ENCODE peak calls at places on chromosomes 13 and 19, in four cellular contexts. M is GM23248, C is GM23338, K is hepatocyte. H is an unnamed sample. For H3K9me2 and H3K4me1, the result is how much of the 10 kb centered on the place peaks cover.

GRCh38 chr13:80341098-80341701 is at the start of gene SPRY2:
- DNase-seq in C (peak), K (peak), M (peak), H (peak)

GRCh38 chr13:102276479-102276878 is 125.4 kb downstream of the FGF14 start:
- DNase-seq in C (no peak), K (no peak), M (no peak), H (no peak)

GRCh38 chr19:41870401-41870873 is 6.6 kb upstream of the CD79A start:
- DNase-seq in M (peak), C (no peak), K (peak), H (peak)

GRCh38 chr19:30063184-30064020 is 121.4 kb downstream of the URI1 start:
- DNase-seq in M (no peak), C (no peak), K (no peak), H (no peak)

GRCh38 chr13:113962975-113963374 is 10.9 kb downstream of the C13orf46 start:
- DNase-seq in K (no peak), M (no peak), C (no peak), H (no peak)

GRCh38 chr13:48412100-48412556 is 785 bp downstream of the LPAR6 start:
- DNase-seq in K (peak), C (peak), M (peak), H (no peak)

GRCh38 chr19:30419581-30420180 is 47.5 kb downstream of the ZNF536 start:
- DNase-seq in K (no peak), M (peak), C (no peak), H (no peak)

GRCh38 chr19:38544569-38545315 is 73.0 kb downstream of the MAP4K1 start:
- DNase-seq in M (peak), C (peak), K (no peak), H (peak)

GRCh38 chr19:56111601-56112312 is 9.3 kb downstream of the ZNF787 start:
- DNase-seq in K (no peak), M (no peak), C (peak), H (peak)

GRCh38 chr13:74134226-74134776 is at the start of gene KLF12:
- DNase-seq in C (peak), M (peak), K (peak), H (no peak)

GRCh38 chr19:14542721-14543328 is 13.4 kb downstream of the TECR start:
- DNase-seq in K (peak), C (no peak), M (peak), H (no peak)

GRCh38 chr13:80070024-80070703 is 270.8 kb downstream of the SPRY2 start:
- DNase-seq in K (no peak), C (peak), M (no peak), H (no peak)

GRCh38 chr19:46715620-46716012 is 1.3 kb downstream of the PRKD2 start:
- DNase-seq in M (no peak), K (no peak), C (no peak), H (no peak)

GRCh38 chr13:74774252-74774651 is 640.0 kb upstream of the KLF12 start:
- DNase-seq in C (no peak), M (peak), K (no peak), H (no peak)

GRCh38 chr13:26459276-26460131 is 98.0 kb upstream of the WASF3 start:
- DNase-seq in K (no peak), C (no peak), M (peak), H (peak)

GRCh38 chr13:33119022-33119735 is 103.0 kb downstream of the KL start:
- DNase-seq in K (no peak), C (peak), M (peak), H (peak)

DNA sequence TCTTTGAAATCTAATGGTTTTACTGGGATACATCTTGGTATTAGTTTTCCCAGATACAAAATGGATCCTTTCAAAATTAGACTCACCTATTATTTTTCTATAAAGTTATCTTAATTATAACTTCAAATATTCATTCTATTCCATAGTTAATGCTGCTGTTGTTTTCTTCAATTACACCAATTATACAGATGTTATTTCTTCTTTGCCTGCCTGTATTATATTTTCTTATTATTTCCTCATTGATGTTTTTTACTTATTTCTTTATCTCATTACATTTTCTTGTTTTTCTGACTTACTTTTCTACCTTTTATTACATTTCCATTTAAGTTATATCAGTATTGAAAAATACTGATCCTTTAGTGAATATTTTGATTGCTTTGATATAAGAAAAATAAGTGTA is 40.9 kb downstream of the SPACA7 start:
- DNase-seq in C (no peak), K (no peak), M (no peak), H (no peak)
- H3K9me2 ChIP-seq in C (under half), K (under half), M (under half), H (under half)

GRCh38 chr13:97858161-97858560 is 95.3 kb upstream of the IPO5 start:
- DNase-seq in K (no peak), M (no peak), C (no peak), H (no peak)
- H2AFZ ChIP-seq in K (no peak), M (no peak), C (no peak), H (no peak)

GRCh38 chr13:20667857-20668256 is 35.6 kb upstream of the IL17D start:
- DNase-seq in C (no peak), K (no peak), M (no peak), H (no peak)

GRCh38 chr13:20671789-20672188 is 31.7 kb upstream of the IL17D start:
- DNase-seq in M (no peak), K (no peak), C (no peak), H (no peak)

GRCh38 chr13:20664304-20664703 is 39.2 kb upstream of the IL17D start:
- DNase-seq in K (no peak), M (no peak), C (no peak), H (no peak)

GRCh38 chr13:20669162-20669561 is 34.3 kb upstream of the IL17D start:
- DNase-seq in C (no peak), M (no peak), K (no peak), H (no peak)

GRCh38 chr13:20666948-20667347 is 36.6 kb upstream of the IL17D start:
- DNase-seq in K (no peak), M (no peak), C (no peak), H (no peak)
- H3K4me1 ChIP-seq in K (under half), M (under half), C (under half), H (under half)

GRCh38 chr19:32539240-32539916 is 41.6 kb upstream of the PDCD5 start:
- DNase-seq in M (no peak), K (no peak), C (no peak), H (no peak)
- H3K9me2 ChIP-seq in M (under half), K (under half), C (under half), H (under half)

H was measured in PC-9.